ENCODE peak calls at places on chromosomes 13 and 19, in six cellular contexts. E is tibial artery, B is Calu3, K is pancreas, A is progenitor cell of endocrine pancreas, W is heart left ventricle. S is an unnamed sample.

GRCh38 chr13:58018865-58019264 is 387.3 kb downstream of the PCDH17 start:
- DNase-seq in B (no peak), W (no peak), K (no peak), E (no peak), A (no peak), S (no peak)

GRCh38 chr19:44807652-44808462 is 1.0 kb upstream of the BCAM start:
- DNase-seq in K (peak), A (peak), B (peak), E (no peak), W (no peak), S (no peak)

GRCh38 chr13:96089749-96090239 is at the start of gene HS6ST3:
- DNase-seq in A (peak), W (peak), B (no peak), K (peak), E (no peak), S (no peak)

GRCh38 chr13:60152114-60152513 is 11.6 kb downstream of the DIAPH3 start:
- DNase-seq in W (no peak), E (no peak), K (no peak), B (no peak), A (no peak), S (no peak)

GRCh38 chr19:21912654-21913053 is 76.7 kb upstream of the ZNF43 start:
- DNase-seq in K (no peak), E (no peak), B (no peak), A (no peak), W (no peak), S (no peak)

GRCh38 chr19:28234637-28235036 is 978.3 kb downstream of the UQCRFS1 start:
- DNase-seq in K (no peak), W (peak), E (no peak), A (no peak), B (no peak), S (no peak)

GRCh38 chr13:62556973-62557372 is 1141.3 kb upstream of the PCDH20 start:
- DNase-seq in W (no peak), A (no peak), K (no peak), E (no peak), B (no peak), S (no peak)

GRCh38 chr19:7924241-7924640 is 1.7 kb downstream of the CTXN1 start:
- DNase-seq in B (no peak), E (no peak), K (no peak), A (no peak), W (no peak), S (no peak)

GRCh38 chr13:104645786-104646185 is 1579.6 kb upstream of the SLC10A2 start:
- DNase-seq in A (no peak), W (no peak), K (no peak), B (no peak), E (no peak), S (no peak)

GRCh38 chr13:67390462-67391093 is 160.4 kb upstream of the PCDH9 start:
- DNase-seq in K (no peak), W (no peak), A (no peak), E (no peak), B (no peak), S (no peak)

GRCh38 chr19:30293051-30293785 is 79.0 kb upstream of the ZNF536 start:
- DNase-seq in A (no peak), K (no peak), W (no peak), B (no peak), E (no peak), S (no peak)

GRCh38 chr19:16886305-16886880 is 2.4 kb upstream of the F2RL3 start:
- DNase-seq in W (peak), E (peak), A (no peak), B (no peak), K (no peak), S (no peak)

GRCh38 chr13:81089758-81090157 is 748.8 kb upstream of the SPRY2 start:
- DNase-seq in B (no peak), E (no peak), W (no peak), A (no peak), K (no peak), S (no peak)

GRCh38 chr13:36788276-36788675 is 30.7 kb upstream of the RFXAP start:
- DNase-seq in W (no peak), E (no peak), K (no peak), B (no peak), A (no peak), S (no peak)

GRCh38 chr19:6126335-6126974 is 9.0 kb upstream of the ACSBG2 start:
- DNase-seq in B (peak), K (no peak), E (no peak), W (no peak), A (no peak), S (peak)
- TF ChIP-seq CTCF in B (no peak), K (no peak), E (no peak), W (peak), A (peak), S (no peak)

DNA sequence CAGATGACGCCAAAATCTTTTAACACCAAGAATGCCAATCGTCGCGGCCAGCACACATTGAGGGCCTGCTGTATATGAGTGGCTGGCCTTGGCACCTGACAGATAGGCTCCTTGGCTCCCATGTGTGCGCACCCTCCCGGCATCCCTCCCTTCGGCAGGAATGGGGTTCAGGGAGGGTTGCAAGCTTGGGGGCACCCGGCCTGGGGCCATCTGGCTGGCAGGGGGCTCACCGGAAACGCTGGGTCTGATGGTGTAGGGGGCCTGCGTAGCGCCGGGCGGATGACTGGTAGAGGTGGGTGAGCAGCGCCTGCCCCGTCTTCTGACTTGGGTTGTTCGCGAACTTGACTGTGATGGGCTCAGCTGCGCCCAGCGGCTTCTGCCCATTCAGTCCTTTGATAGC is 22.4 kb downstream of the PRKCSH start:
- DNase-seq in B (no peak), A (no peak), E (no peak), K (no peak), W (no peak), S (no peak)
- TF ChIP-seq CTCF in B (no peak), A (no peak), E (no peak), K (no peak), W (no peak), S (no peak)

DNA sequence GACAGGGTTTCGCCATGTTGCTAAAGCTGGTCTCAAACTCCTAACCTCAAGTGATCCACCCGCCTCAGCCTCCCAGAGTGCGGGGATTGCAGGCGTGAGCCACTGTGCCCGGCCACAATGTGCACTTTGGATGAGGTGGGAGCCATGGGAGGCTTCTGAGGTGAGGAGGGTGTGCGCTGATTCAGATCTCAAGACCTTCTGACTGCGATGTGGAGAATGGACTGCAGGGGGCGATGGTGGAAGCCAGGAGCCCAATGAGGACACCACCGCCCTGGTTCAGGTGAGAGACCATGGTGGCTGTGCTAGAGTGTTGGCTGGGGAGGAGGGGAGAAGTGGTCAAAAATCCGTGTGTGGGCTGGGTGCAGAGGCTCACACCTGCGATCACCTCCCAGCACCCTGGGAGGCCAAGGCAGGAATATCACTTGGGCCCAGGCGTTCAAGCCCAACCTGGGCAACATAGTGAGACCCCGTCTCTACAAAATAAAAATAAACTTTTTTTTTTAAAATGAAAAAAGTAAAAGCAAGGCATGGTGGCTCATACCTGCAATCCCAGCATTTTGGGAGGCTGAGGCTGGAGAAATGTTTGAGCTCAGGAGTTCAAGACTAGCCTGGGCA is 5.6 kb downstream of the INAFM1 start:
- DNase-seq in B (peak), K (peak), E (no peak), W (no peak), A (no peak), S (peak)
- TF ChIP-seq CTCF in B (peak), K (no peak), E (no peak), W (peak), A (peak), S (peak)

DNA sequence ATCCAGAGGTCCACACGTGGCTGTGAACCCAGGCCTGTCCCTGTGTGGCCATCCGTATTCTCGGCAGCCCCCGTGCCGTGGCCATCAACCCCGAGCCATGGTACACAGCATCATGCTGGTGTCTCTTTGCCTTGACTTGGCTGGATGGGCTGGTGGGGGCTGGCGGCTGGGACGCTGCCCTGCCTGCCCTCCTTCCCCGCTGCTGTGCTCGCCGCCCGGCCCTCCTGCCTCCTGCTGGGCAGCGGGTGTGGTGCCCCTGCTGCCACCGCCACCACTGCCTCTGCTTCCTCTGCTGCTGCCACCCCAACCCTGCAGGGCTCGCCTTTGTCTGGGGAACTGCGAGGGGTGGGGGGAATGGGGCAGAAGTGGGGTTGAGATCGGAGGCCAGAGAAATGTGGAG is 19.7 kb upstream of the EHD2 start:
- DNase-seq in W (no peak), K (no peak), A (no peak), B (no peak), E (no peak), S (no peak)
- TF ChIP-seq CTCF in W (no peak), K (no peak), A (no peak), B (no peak), E (no peak), S (no peak)

GRCh38 chr19:39126593-39127187 is 1.1 kb downstream of the PAK4 start:
- DNase-seq in E (peak), W (no peak), A (no peak), B (peak), K (peak), S (peak)
- TF ChIP-seq CTCF in E (no peak), W (no peak), A (no peak), B (no peak), K (no peak), S (no peak)

GRCh38 chr13:70950664-70951063 is 842.4 kb upstream of the KLHL1 start:
- DNase-seq in W (no peak), B (no peak), A (no peak), E (no peak), K (no peak), S (no peak)
- TF ChIP-seq CTCF in W (no peak), B (no peak), A (no peak), E (no peak), K (no peak), S (no peak)

GRCh38 chr13:26813626-26814348 is 53.2 kb upstream of the GPR12 start:
- DNase-seq in A (no peak), B (no peak), E (no peak), K (no peak), W (no peak), S (no peak)

GRCh38 chr13:26816876-26817275 is 56.3 kb upstream of the GPR12 start:
- DNase-seq in A (no peak), E (no peak), B (no peak), K (no peak), W (no peak), S (no peak)

GRCh38 chr13:26806891-26807290 is 46.3 kb upstream of the GPR12 start:
- DNase-seq in B (no peak), E (no peak), K (no peak), A (no peak), W (no peak), S (no peak)

GRCh38 chr13:26810095-26810494 is 49.5 kb upstream of the GPR12 start:
- DNase-seq in K (no peak), A (no peak), E (no peak), W (no peak), B (no peak), S (no peak)

DNA sequence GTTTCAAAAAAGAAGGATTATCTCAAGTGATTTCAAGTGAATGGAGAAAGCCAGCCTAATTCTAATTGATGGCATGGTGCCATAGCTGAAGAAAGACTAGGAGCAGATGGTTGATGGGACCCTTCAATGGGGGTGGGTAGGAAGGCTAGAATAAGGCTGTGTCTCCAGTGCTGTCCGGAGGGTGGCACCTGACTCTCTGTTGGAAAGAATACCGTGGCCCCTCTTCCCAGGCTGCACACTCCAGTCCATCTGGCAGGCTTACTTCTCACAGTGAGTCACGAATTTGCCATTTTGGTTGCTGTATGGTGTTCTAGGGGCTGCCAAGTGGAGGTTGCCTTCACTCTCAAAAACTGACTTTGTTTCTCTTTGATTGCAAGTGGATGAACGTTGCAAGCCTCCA is 51.0 kb upstream of the GPR12 start:
- DNase-seq in K (no peak), B (no peak), A (no peak), W (no peak), E (no peak), S (no peak)
- TF ChIP-seq CTCF in K (no peak), B (no peak), A (no peak), W (no peak), E (no peak), S (no peak)

GRCh38 chr13:53562419-53562818 is 533.8 kb downstream of the OLFM4 start:
- DNase-seq in B (no peak), A (no peak), W (no peak), E (no peak), K (no peak), S (no peak)
- TF ChIP-seq CTCF in B (no peak), A (no peak), W (no peak), E (no peak), K (no peak), S (no peak)

DNA sequence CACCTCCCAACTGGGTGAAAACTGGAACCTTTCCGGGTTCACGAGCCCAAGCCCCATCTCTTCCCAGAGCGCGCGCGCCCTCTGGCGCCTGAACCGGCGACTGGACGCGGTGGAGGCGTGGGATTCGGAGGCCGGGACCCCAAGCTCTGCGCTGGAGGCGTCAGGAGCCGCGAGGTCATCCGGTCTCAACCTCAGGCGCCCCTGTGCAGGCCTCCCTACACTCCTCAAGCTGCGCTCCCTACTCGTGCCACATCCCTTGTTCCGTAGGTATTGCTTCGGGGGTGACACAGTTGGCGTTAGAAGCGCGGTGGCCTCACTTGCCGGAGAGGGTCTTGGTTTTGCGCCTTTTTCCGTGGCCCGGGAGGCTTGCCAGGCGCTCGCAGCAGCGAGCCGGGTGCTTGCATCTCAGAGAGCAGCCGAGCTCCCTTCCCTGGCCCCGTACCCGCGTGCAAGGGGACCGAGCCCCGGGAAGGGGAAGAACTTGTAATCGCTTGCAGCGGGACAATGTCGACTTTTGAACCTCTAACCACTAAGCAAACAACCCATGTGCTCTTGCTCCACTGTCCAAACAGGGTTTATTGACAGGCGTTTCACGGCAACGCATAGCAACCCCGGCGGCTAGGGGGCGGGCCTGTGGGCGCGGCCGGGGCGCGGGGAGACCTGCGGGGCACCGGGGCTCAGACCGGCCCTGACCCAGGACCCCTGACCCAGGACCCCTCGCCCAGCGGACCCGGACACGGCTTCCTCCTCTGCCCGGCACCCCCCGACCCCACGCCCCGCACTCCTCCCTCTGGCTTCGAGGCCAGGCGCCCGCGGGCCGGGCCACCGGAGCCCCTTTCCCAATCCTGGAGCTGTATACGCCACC is 8.5 kb downstream of the CDX2 start:
- DNase-seq in B (peak), K (peak), W (no peak), A (peak), E (no peak), S (peak)
- TF ChIP-seq CTCF in B (peak), K (peak), W (peak), A (peak), E (no peak), S (peak)